ENCODE peak calls at places on chromosome 15, in nine cellular contexts. I is CD4-positive, alpha-beta T cell; A is HuH-7; C is fibroblast of lung; Z is 8988T; L is stimulated activated CD8-positive, alpha-beta memory T cell treated with anti-CD3 and anti-CD28 coated beads, Interleukin-4, amount 100 ng/mL, for 24 hours; B is left ventricle myocardium inferior; M is body of pancreas; H is HCT116. X is an unnamed sample.

GRCh38 chr15:99476413-99477222 is 89.2 kb upstream of the MEF2A start:
- DNase-seq in A (no peak), H (no peak), I (no peak), L (peak), B (peak), C (peak), Z (no peak), M (peak), X (peak)

GRCh38 chr15:84881520-84881830 is 3.0 kb upstream of the SLC28A1 start:
- DNase-seq in H (no peak), A (no peak), Z (no peak), B (no peak), C (no peak), M (no peak), L (no peak), I (no peak), X (no peak)

GRCh38 chr15:74769463-74770025 is 12.3 kb upstream of the CSK start:
- DNase-seq in H (no peak), I (no peak), C (no peak), A (no peak), Z (no peak), L (no peak), M (no peak), B (no peak), X (no peak)

GRCh38 chr15:45449878-45450277 is 71.5 kb upstream of the GATM start:
- DNase-seq in B (no peak), C (no peak), L (no peak), Z (no peak), I (no peak), M (peak), H (no peak), A (no peak), X (no peak)

GRCh38 chr15:74790080-74790916 is 8.4 kb downstream of the CSK start:
- DNase-seq in H (no peak), Z (no peak), C (peak), A (no peak), L (no peak), M (peak), I (no peak), B (peak), X (peak)

GRCh38 chr15:101445562-101446526 is 43.7 kb downstream of the PCSK6 start:
- DNase-seq in Z (no peak), C (peak), I (no peak), H (no peak), M (no peak), B (peak), L (no peak), A (peak), X (peak)

GRCh38 chr15:67000896-67001295 is 64.5 kb upstream of the SMAD3 start:
- DNase-seq in Z (no peak), M (no peak), C (no peak), A (no peak), B (no peak), H (no peak), I (no peak), L (no peak), X (no peak)

GRCh38 chr15:25703726-25704125 is 159.4 kb downstream of the ATP10A start:
- DNase-seq in B (no peak), Z (no peak), A (no peak), L (no peak), M (no peak), C (no peak), H (no peak), I (no peak), X (no peak)

GRCh38 chr15:70505971-70506887 is 257.1 kb downstream of the UACA start:
- DNase-seq in M (no peak), H (no peak), C (no peak), L (no peak), B (no peak), Z (no peak), I (no peak), A (no peak), X (no peak)

GRCh38 chr15:77901921-77902750 is 175.4 kb downstream of the TBC1D2B start:
- DNase-seq in C (no peak), H (no peak), I (no peak), L (no peak), A (peak), Z (peak), B (no peak), M (no peak), X (no peak)

GRCh38 chr15:25830844-25831443 is 32.2 kb downstream of the ATP10A start:
- DNase-seq in A (no peak), C (peak), I (no peak), B (no peak), H (no peak), L (no peak), Z (no peak), M (peak), X (peak)

GRCh38 chr15:31260646-31261265 is 65.9 kb upstream of the KLF13 start:
- DNase-seq in H (no peak), L (no peak), M (no peak), C (no peak), A (no peak), Z (no peak), B (no peak), I (no peak), X (no peak)

GRCh38 chr15:34999906-35000305 is 11.8 kb upstream of the ZNF770 start:
- DNase-seq in H (no peak), L (no peak), B (no peak), Z (no peak), M (no peak), C (no peak), I (no peak), A (no peak), X (peak)

GRCh38 chr15:78811124-78811824 is at the start of gene ADAMTS7:
- DNase-seq in A (peak), M (peak), L (peak), Z (peak), C (peak), H (peak), I (peak), B (peak), X (peak)

GRCh38 chr15:38320181-38320580 is 67.5 kb downstream of the SPRED1 start:
- DNase-seq in B (no peak), Z (no peak), I (no peak), C (peak), H (no peak), A (no peak), L (no peak), M (no peak), X (peak)

GRCh38 chr15:80695911-80696651 is 971 bp downstream of the ABHD17C start:
- DNase-seq in C (peak), A (no peak), H (no peak), L (no peak), I (peak), Z (peak), B (peak), M (peak), X (peak)

GRCh38 chr15:40908095-40908494 is 13.8 kb downstream of the VPS18 start:
- DNase-seq in B (no peak), Z (no peak), H (no peak), I (no peak), M (no peak), C (no peak), L (no peak), A (no peak), X (no peak)

GRCh38 chr15:41334293-41335120 is 1.8 kb downstream of the NUSAP1 start:
- DNase-seq in Z (no peak), H (no peak), A (no peak), M (no peak), I (no peak), L (no peak), C (no peak), B (no peak), X (no peak)

GRCh38 chr15:48005077-48005476 is 115.7 kb upstream of the SLC24A5 start:
- DNase-seq in L (no peak), Z (no peak), M (no peak), B (no peak), C (no peak), I (no peak), A (no peak), H (no peak), X (no peak)

GRCh38 chr15:52136471-52136993 is 24.0 kb upstream of the BCL2L10 start:
- DNase-seq in B (no peak), Z (no peak), L (no peak), M (no peak), A (no peak), C (peak), I (no peak), H (no peak), X (no peak)

GRCh38 chr15:59545573-59545972 is 66.0 kb upstream of the GCNT3 start:
- DNase-seq in I (no peak), A (no peak), C (no peak), H (no peak), L (no peak), M (no peak), B (no peak), Z (no peak), X (no peak)

GRCh38 chr15:66631616-66632263 is 65.9 kb upstream of the LCTL start:
- DNase-seq in I (no peak), A (no peak), C (no peak), M (no peak), H (no peak), Z (no peak), L (no peak), B (no peak), X (no peak)

GRCh38 chr15:51065781-51066180 is 28.9 kb downstream of the TNFAIP8L3 start:
- DNase-seq in M (no peak), B (no peak), A (no peak), C (no peak), H (no peak), Z (no peak), I (no peak), L (no peak), X (no peak)

GRCh38 chr15:35507932-35508638 is 37.9 kb downstream of the DPH6 start:
- DNase-seq in H (no peak), Z (no peak), M (no peak), C (no peak), B (no peak), I (no peak), L (no peak), A (no peak), X (no peak)

X was measured in HCEC 1CT.